ENCODE peak calls at places on chromosomes 13 and 19, in seven cellular contexts. A is fibroblast of pulmonary artery; U is PC-9; B is HFFc6; J is BE2C; T is CD8-positive, alpha-beta T cell; K is mucosa of descending colon. E is an unnamed sample.

GRCh38 chr19:19034204-19034624 is 811 bp downstream of the ARMC6 start:
- DNase-seq in A (peak; percentile 56), U (peak; percentile 74), B (peak; percentile 75), J (peak; percentile 78), T (peak; percentile 57), K (peak; percentile 82), E (peak; percentile 67)

GRCh38 chr13:45441633-45442032 is 23.1 kb upstream of the COG3 start:
- DNase-seq in A (peak; percentile 16), U (no peak), B (no peak), J (no peak), T (no peak), K (no peak), E (peak; percentile 55)

GRCh38 chr19:33132425-33132824 is 511 bp downstream of the WDR88 start:
- DNase-seq in A (no peak), U (no peak), B (no peak), J (no peak), T (no peak), K (no peak), E (no peak)

GRCh38 chr19:7505682-7506384 is 10.1 kb upstream of the ZNF358 start:
- DNase-seq in A (no peak), U (no peak), B (no peak), J (no peak), T (no peak), K (peak; percentile 73), E (no peak)

GRCh38 chr13:91741925-91742324 is 343.5 kb downstream of the GPC5 start:
- DNase-seq in A (no peak), U (no peak), B (no peak), J (no peak), T (no peak), K (no peak), E (no peak)

GRCh38 chr13:101394597-101394996 is 21.7 kb downstream of the NALCN start:
- DNase-seq in A (no peak), U (no peak), B (no peak), J (no peak), T (no peak), K (no peak), E (no peak)

GRCh38 chr19:17873661-17874422 is 2.1 kb downstream of the SLC5A5 start:
- DNase-seq in A (no peak), U (peak; percentile 51), B (no peak), J (peak; percentile 83), T (peak; percentile 66), K (peak; percentile 76), E (no peak)

GRCh38 chr19:54357381-54357780 is 7.3 kb downstream of the LAIR1 start:
- DNase-seq in A (no peak), U (no peak), B (no peak), J (no peak), T (no peak), K (no peak), E (no peak)

GRCh38 chr13:57212989-57213388 is 46.0 kb downstream of the PRR20E start:
- DNase-seq in A (no peak), U (no peak), B (no peak), J (no peak), T (no peak), K (no peak), E (no peak)

GRCh38 chr19:48646192-48646911 is 365 bp upstream of the CA11 start:
- DNase-seq in A (peak; percentile 87), U (peak; percentile 66), B (peak; percentile 45), J (peak; percentile 94), T (peak; percentile 91), K (peak; percentile 92), E (peak; percentile 71)
- TF ChIP-seq CTCF in A (peak; percentile 71), U (peak; percentile 97), B (peak; percentile 85), J (peak; percentile 80), T (peak; percentile 77), K (peak; percentile 83), E (peak; percentile 96)

DNA sequence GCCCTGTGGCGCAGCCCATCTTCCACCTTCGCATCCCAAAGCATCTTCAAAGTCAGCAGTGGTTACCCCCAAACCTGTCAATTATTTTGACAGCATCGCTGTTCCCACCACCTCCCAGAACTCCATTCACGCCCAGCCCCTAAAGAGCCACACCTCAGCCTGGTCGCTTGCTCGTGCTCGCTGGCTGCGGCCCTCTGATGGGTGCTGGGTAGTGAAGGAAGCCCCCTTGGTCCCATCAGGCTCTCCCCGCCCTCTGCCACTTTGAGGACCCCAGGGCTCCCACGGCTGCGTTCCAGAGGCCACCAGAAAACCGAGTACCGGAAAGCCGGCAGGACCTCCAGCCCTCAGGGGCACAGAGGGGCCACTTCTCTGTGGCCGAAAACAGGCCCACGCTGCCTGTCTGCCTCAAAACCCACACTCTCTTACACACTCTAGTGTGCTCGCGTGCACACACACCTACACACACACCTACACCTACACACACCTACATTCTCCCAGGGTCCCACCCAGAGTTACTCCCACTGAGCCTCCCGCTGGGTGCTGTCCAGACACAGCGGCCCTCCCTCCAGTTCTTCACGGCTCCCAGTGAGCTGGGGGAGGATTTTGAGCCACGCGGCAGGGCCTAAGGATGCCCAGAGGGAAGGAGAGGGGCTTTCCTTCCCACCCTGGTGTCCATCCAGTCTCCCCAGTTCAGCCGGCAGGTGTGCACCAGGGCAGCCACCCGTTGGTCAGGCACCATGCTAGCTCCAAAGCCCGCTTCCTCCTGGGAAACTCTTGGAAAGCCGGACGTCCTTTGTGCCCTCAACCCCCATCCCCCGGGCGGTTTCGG is 1.9 kb downstream of the VSTM2B start:
- DNase-seq in A (no peak), U (no peak), B (no peak), J (no peak), T (no peak), K (no peak), E (no peak)
- TF ChIP-seq CTCF in A (no peak), U (no peak), B (peak; percentile 22), J (peak; percentile 13), T (no peak), K (no peak), E (no peak)

GRCh38 chr13:114022876-114023275 is 49.0 kb upstream of the C13orf46 start:
- DNase-seq in A (no peak), U (no peak), B (no peak), J (no peak), T (no peak), K (no peak), E (no peak)

GRCh38 chr13:114025432-114026127 is 51.7 kb upstream of the C13orf46 start:
- DNase-seq in A (peak; percentile 74), U (no peak), B (no peak), J (peak; percentile 65), T (no peak), K (peak; percentile 55), E (no peak)

GRCh38 chr13:114024603-114025431 is 50.9 kb upstream of the C13orf46 start:
- DNase-seq in A (no peak), U (no peak), B (no peak), J (no peak), T (no peak), K (peak; percentile 65), E (no peak)

GRCh38 chr13:114022309-114022669 is 48.4 kb upstream of the C13orf46 start:
- DNase-seq in A (no peak), U (no peak), B (no peak), J (no peak), T (no peak), K (no peak), E (no peak)

DNA sequence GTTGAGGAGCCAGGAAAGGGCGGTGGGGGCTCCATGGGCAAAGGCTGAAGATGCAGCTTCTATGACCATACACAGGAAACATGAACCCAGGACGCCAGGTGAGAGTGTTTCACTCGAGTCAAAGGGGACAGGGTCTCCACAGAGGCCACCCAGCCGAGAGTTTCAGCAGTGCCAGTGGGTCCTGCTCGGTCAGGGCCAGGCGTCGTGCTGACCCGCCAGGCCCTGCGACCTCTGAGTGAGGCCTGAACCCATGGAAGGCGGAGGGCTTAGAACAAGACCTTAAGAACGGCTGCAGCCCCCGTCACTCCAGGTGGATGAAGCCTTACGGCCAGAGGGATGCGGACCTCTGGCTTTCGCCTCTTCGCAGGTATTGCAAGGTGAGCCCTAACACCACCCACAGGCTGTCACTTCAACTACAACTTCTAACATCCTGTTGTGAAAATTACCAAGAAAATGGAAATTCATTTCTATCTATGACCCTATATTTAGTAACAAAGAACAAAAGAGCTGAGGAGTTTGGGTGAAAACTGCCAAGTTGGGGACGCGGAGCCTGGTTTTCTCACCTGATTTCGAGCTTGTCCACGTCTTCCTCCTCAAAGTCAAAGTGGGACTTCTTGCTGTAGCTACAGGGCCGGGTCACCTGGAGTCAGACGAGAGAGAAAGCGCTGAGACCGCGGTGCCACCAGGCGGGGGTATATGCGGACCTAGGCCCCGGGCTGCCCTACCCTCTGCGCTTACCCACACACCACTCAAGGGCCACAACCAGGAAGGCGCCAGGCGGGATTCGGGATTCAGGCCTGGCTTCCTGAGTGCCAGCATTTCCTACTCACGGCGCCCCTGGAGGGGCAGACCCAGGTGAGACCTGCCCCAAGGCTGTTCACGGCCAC is 50.1 kb upstream of the C13orf46 start:
- DNase-seq in A (no peak), U (no peak), B (no peak), J (no peak), T (no peak), K (peak; percentile 44), E (no peak)
- TF ChIP-seq CTCF in A (no peak), U (peak; percentile 26), B (no peak), J (no peak), T (no peak), K (no peak), E (peak; percentile 15)

DNA sequence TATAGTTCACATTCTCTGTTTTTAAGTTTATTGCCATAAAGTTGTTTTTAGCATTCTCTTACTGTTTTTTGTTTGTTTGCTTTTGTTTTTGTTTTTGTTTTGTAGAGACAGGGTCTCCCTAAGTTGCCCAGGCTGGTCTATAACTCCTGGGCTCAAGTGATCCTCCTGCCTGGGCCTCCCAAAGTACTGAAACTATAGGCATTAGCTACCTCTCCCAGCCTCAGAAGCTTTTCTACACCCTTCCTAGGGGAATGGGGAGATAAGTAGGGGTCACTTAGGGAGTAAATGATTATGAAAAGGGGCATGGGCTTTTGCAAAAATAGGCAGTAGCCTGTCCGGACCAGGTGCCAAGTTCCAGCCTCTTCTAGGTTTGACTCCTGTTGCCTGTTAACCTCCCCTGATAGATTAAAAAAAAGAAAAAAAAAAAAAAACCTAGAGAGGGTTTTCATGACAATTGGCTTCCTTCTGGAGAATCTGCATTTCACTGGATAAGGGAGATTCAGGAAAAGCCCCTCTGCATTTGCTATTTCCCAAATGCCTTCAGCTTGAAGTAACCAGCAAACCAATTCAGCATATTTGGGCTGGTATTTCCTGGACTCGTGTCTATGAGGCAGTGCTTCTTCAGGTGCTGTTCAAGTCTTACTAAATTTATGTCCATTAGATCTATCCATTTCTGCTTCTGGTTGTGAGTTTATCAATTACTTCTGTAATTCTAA is 216.8 kb downstream of the TM9SF2 start:
- DNase-seq in A (no peak), U (no peak), B (no peak), J (no peak), T (no peak), K (no peak), E (no peak)
- TF ChIP-seq CTCF in A (no peak), U (no peak), B (no peak), J (no peak), T (no peak), K (no peak), E (no peak)

E was measured in foreskin keratinocyte.